ENCODE peak calls at places on chromosomes 13 and 19, in six cellular contexts. One of them, this sample, is unnamed.
A peak's percentile ranks its signal among the peaks of the same experiment; 100 is the strongest.

GRCh38 chr13:42038661-42039456 is 9.6 kb upstream of the DGKH start:
- DNase-seq in gastrocnemius medialis: no peak
- DNase-seq in fibroblast of mammary gland: peak; percentile 37
- DNase-seq in Caco-2: no peak
- DNase-seq in AG10803: peak; percentile 45
- DNase-seq in A549: no peak
- DNase-seq in this sample: no peak

GRCh38 chr19:18205180-18205915 is 1.5 kb upstream of the RAB3A start:
- DNase-seq in gastrocnemius medialis: peak; percentile 92
- DNase-seq in fibroblast of mammary gland: peak; percentile 69
- DNase-seq in Caco-2: peak; percentile 46
- DNase-seq in AG10803: peak; percentile 65
- DNase-seq in A549: no peak
- DNase-seq in this sample: no peak

GRCh38 chr19:16482745-16483144 is 11.0 kb upstream of the EPS15L1 start:
- DNase-seq in gastrocnemius medialis: no peak
- DNase-seq in fibroblast of mammary gland: no peak
- DNase-seq in Caco-2: no peak
- DNase-seq in AG10803: no peak
- DNase-seq in A549: no peak
- DNase-seq in this sample: no peak

GRCh38 chr13:95641961-95642621 is 2.4 kb downstream of the DZIP1 start:
- DNase-seq in gastrocnemius medialis: no peak
- DNase-seq in fibroblast of mammary gland: peak; percentile 40
- DNase-seq in Caco-2: peak; percentile 59
- DNase-seq in AG10803: peak; percentile 60
- DNase-seq in A549: no peak
- DNase-seq in this sample: no peak

GRCh38 chr13:72959643-72960042 is 99.2 kb upstream of the KLF5 start:
- DNase-seq in gastrocnemius medialis: no peak
- DNase-seq in fibroblast of mammary gland: peak; percentile 64
- DNase-seq in Caco-2: no peak
- DNase-seq in AG10803: no peak
- DNase-seq in A549: no peak
- DNase-seq in this sample: no peak

GRCh38 chr13:35210234-35210633 is 266.3 kb downstream of the MAB21L1 start:
- DNase-seq in gastrocnemius medialis: no peak
- DNase-seq in fibroblast of mammary gland: peak; percentile 37
- DNase-seq in Caco-2: no peak
- DNase-seq in AG10803: peak; percentile 8
- DNase-seq in A549: no peak
- DNase-seq in this sample: peak; percentile 57

GRCh38 chr13:62212246-62212645 is 796.6 kb upstream of the PCDH20 start:
- DNase-seq in gastrocnemius medialis: no peak
- DNase-seq in fibroblast of mammary gland: no peak
- DNase-seq in Caco-2: no peak
- DNase-seq in AG10803: no peak
- DNase-seq in A549: no peak
- DNase-seq in this sample: no peak

GRCh38 chr13:51955841-51956603 is 55.2 kb downstream of the ATP7B start:
- DNase-seq in gastrocnemius medialis: no peak
- DNase-seq in fibroblast of mammary gland: no peak
- DNase-seq in Caco-2: no peak
- DNase-seq in AG10803: no peak
- DNase-seq in A549: no peak
- DNase-seq in this sample: no peak

GRCh38 chr19:44988896-44989563 is 12.2 kb upstream of the RELB start:
- DNase-seq in gastrocnemius medialis: peak; percentile 51
- DNase-seq in fibroblast of mammary gland: peak; percentile 72
- DNase-seq in Caco-2: peak; percentile 70
- DNase-seq in AG10803: peak; percentile 59
- DNase-seq in A549: peak; percentile 85
- DNase-seq in this sample: no peak

GRCh38 chr19:2962018-2962670 is 15.2 kb upstream of the TLE6 start:
- DNase-seq in gastrocnemius medialis: no peak
- DNase-seq in fibroblast of mammary gland: peak; percentile 87
- DNase-seq in Caco-2: peak; percentile 79
- DNase-seq in AG10803: peak; percentile 86
- DNase-seq in A549: peak; percentile 24
- DNase-seq in this sample: no peak

GRCh38 chr13:74200081-74200480 is 65.9 kb upstream of the KLF12 start:
- DNase-seq in gastrocnemius medialis: no peak
- DNase-seq in fibroblast of mammary gland: no peak
- DNase-seq in Caco-2: no peak
- DNase-seq in AG10803: peak; percentile 44
- DNase-seq in A549: no peak
- DNase-seq in this sample: no peak

GRCh38 chr19:30068528-30069395 is 126.7 kb downstream of the URI1 start:
- DNase-seq in gastrocnemius medialis: no peak
- DNase-seq in fibroblast of mammary gland: no peak
- DNase-seq in Caco-2: no peak
- DNase-seq in AG10803: no peak
- DNase-seq in A549: no peak
- DNase-seq in this sample: no peak

GRCh38 chr19:17246681-17247425 is 1.1 kb upstream of the NR2F6 start:
- DNase-seq in gastrocnemius medialis: no peak
- DNase-seq in fibroblast of mammary gland: peak; percentile 41
- DNase-seq in Caco-2: peak; percentile 91
- DNase-seq in AG10803: peak; percentile 57
- DNase-seq in A549: no peak
- DNase-seq in this sample: no peak

GRCh38 chr19:45154064-45154827 is 6.5 kb downstream of the NKPD1 start:
- DNase-seq in gastrocnemius medialis: no peak
- DNase-seq in fibroblast of mammary gland: peak; percentile 96
- DNase-seq in Caco-2: peak; percentile 70
- DNase-seq in AG10803: peak; percentile 50
- DNase-seq in A549: no peak
- DNase-seq in this sample: no peak

GRCh38 chr19:16542894-16543498 is 759 bp upstream of the CHERP start:
- DNase-seq in gastrocnemius medialis: no peak
- DNase-seq in fibroblast of mammary gland: peak; percentile 12
- DNase-seq in Caco-2: no peak
- DNase-seq in AG10803: peak; percentile 6
- DNase-seq in A549: no peak
- DNase-seq in this sample: no peak

GRCh38 chr19:9115307-9115813 is at the start of gene OR7G1:
- DNase-seq in gastrocnemius medialis: no peak
- DNase-seq in fibroblast of mammary gland: no peak
- DNase-seq in Caco-2: no peak
- DNase-seq in AG10803: no peak
- DNase-seq in A549: no peak
- DNase-seq in this sample: no peak

GRCh38 chr19:9116547-9116946 is 984 bp upstream of the OR7G1 start:
- DNase-seq in gastrocnemius medialis: no peak
- DNase-seq in fibroblast of mammary gland: no peak
- DNase-seq in Caco-2: no peak
- DNase-seq in AG10803: no peak
- DNase-seq in A549: no peak
- DNase-seq in this sample: no peak
- H3K4me3 ChIP-seq in gastrocnemius medialis: no peak overlapping the region
- H3K4me3 ChIP-seq in fibroblast of mammary gland: no peak overlapping the region
- H3K4me3 ChIP-seq in Caco-2: no peak overlapping the region
- H3K4me3 ChIP-seq in AG10803: no peak overlapping the region
- H3K4me3 ChIP-seq in A549: no peak overlapping the region
- H3K4me3 ChIP-seq in this sample: no peak overlapping the region

GRCh38 chr13:46964789-46965527 is 68.1 kb upstream of the HTR2A start:
- DNase-seq in gastrocnemius medialis: no peak
- DNase-seq in fibroblast of mammary gland: peak; percentile 98
- DNase-seq in Caco-2: no peak
- DNase-seq in AG10803: peak; percentile 87
- DNase-seq in A549: no peak
- DNase-seq in this sample: no peak

GRCh38 chr13:46963874-46964273 is 67.0 kb upstream of the HTR2A start:
- DNase-seq in gastrocnemius medialis: no peak
- DNase-seq in fibroblast of mammary gland: no peak
- DNase-seq in Caco-2: no peak
- DNase-seq in AG10803: no peak
- DNase-seq in A549: no peak
- DNase-seq in this sample: peak; percentile 13

GRCh38 chr13:46961719-46962118 is 64.9 kb upstream of the HTR2A start:
- DNase-seq in gastrocnemius medialis: no peak
- DNase-seq in fibroblast of mammary gland: peak; percentile 93
- DNase-seq in Caco-2: no peak
- DNase-seq in AG10803: peak; percentile 83
- DNase-seq in A549: peak; percentile 2
- DNase-seq in this sample: no peak

GRCh38 chr13:46962286-46962941 is 65.6 kb upstream of the HTR2A start:
- DNase-seq in gastrocnemius medialis: no peak
- DNase-seq in fibroblast of mammary gland: peak; percentile 89
- DNase-seq in Caco-2: no peak
- DNase-seq in AG10803: peak; percentile 42
- DNase-seq in A549: no peak
- DNase-seq in this sample: no peak
- TF ChIP-seq CTCF in gastrocnemius medialis: no peak
- TF ChIP-seq CTCF in fibroblast of mammary gland: peak; percentile 50
- TF ChIP-seq CTCF in Caco-2: peak; percentile 51
- TF ChIP-seq CTCF in AG10803: peak; percentile 43
- TF ChIP-seq CTCF in A549: no peak
- TF ChIP-seq CTCF in this sample: peak; percentile 56

DNA sequence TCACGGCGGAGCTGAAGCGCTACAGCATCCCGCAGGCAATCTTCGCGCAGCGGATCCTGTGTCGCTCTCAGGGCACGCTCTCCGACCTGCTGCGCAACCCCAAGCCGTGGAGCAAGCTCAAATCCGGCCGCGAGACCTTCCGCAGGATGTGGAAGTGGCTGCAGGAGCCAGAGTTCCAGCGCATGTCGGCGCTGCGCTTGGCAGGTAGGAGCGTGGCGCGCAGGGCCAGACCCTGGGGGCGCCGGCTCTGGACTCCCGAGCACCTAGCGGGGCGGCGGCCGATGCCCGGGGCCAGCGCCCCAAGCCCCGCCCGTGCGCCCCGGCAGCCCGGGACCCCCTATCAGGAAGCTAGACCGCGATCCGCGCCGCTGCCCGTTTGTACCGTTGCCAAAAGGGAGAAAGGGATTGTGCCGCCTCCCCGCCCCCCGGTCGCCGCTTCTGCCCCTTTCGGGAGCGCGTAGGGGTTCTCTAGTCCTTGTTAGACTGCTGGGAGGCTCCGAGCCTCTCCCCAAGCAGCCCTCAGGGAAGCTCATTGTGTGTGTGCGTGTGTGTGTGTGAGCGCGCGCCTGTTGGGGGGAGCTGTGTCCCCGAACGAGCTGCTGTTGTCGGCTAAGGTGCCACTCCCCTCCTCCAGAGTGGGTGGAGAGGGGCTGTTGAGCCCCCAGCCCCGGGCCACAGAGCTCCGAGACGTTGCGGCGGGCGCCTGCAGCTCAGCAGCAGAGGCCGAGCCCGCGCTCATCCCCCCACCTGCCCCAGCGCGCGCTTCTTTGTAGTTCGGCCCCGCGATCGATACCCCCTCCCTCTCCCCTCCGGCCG is 1.6 kb downstream of the ONECUT3 start:
- DNase-seq in gastrocnemius medialis: no peak
- DNase-seq in fibroblast of mammary gland: peak; percentile 22
- DNase-seq in Caco-2: no peak
- DNase-seq in AG10803: no peak
- DNase-seq in A549: no peak
- DNase-seq in this sample: no peak
- H3K4me3 ChIP-seq in gastrocnemius medialis: no peak overlapping the region
- H3K4me3 ChIP-seq in fibroblast of mammary gland: no peak overlapping the region
- H3K4me3 ChIP-seq in Caco-2: no peak overlapping the region
- H3K4me3 ChIP-seq in AG10803: no peak overlapping the region
- H3K4me3 ChIP-seq in A549: no peak overlapping the region
- H3K4me3 ChIP-seq in this sample: no peak overlapping the region

DNA sequence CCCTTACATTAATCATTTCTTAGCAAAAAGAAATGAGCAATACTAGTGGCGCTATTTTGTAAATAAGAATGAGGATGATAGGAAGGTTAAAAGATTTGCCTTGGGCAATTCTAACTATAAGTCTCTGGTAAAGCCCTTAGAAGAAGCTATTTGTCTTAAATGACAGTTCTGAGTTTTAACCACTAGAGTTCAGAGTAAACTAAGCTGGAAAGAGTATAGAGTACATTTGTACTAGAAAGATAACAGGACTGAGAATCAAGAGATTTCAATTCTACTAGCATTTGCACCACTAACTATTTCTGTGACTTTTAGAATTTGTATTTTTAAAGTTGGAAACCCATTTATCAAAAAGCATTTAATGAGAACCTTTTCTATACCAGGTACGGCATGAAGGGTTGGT is 750.3 kb downstream of the OLFM4 start:
- DNase-seq in gastrocnemius medialis: no peak
- DNase-seq in fibroblast of mammary gland: no peak
- DNase-seq in Caco-2: no peak
- DNase-seq in AG10803: no peak
- DNase-seq in A549: no peak
- DNase-seq in this sample: no peak
- TF ChIP-seq CTCF in gastrocnemius medialis: no peak
- TF ChIP-seq CTCF in fibroblast of mammary gland: no peak
- TF ChIP-seq CTCF in Caco-2: no peak
- TF ChIP-seq CTCF in AG10803: no peak
- TF ChIP-seq CTCF in A549: no peak
- TF ChIP-seq CTCF in this sample: no peak

This sample was measured in LNCaP clone FGC.